ENCODE peak calls at places on chromosomes 2 and 18, in five cellular contexts. J is hepatocyte; X is kidney; N is naive thymus-derived CD4-positive, alpha-beta T cell; P is Peyer's patch. Z is an unnamed sample.

GRCh38 chr2:156399224-156399949 is 36.8 kb upstream of the GPD2 start:
- DNase-seq in J (peak; percentile 23), N (no peak), X (no peak), P (no peak), Z (no peak)

GRCh38 chr2:111111101-111111755 is 9.5 kb upstream of the BCL2L11 start:
- DNase-seq in P (no peak), X (no peak), J (no peak), N (no peak), Z (no peak)

GRCh38 chr2:118539290-118539689 is 308.2 kb downstream of the EN1 start:
- DNase-seq in J (peak; percentile 46), X (no peak), P (no peak), N (no peak), Z (no peak)

GRCh38 chr2:145273840-145274239 is 753.9 kb upstream of the ZEB2 start:
- DNase-seq in P (no peak), X (no peak), N (no peak), J (no peak), Z (no peak)

GRCh38 chr2:164735309-164735919 is 106.2 kb downstream of the COBLL1 start:
- DNase-seq in J (no peak), P (no peak), N (no peak), X (no peak), Z (no peak)

GRCh38 chr2:232228332-232228731 is 150.2 kb upstream of the ALPP start:
- DNase-seq in X (no peak), P (no peak), N (no peak), J (no peak), Z (no peak)

GRCh38 chr2:86464654-86465053 is 23.5 kb downstream of the KDM3A start:
- DNase-seq in P (no peak), J (no peak), N (no peak), X (no peak), Z (no peak)

GRCh38 chr18:26342646-26343045 is 116.4 kb downstream of the TAF4B start:
- DNase-seq in P (no peak), N (no peak), X (no peak), J (no peak), Z (no peak)

GRCh38 chr2:2528801-2529200 is 197.7 kb upstream of the MYT1L start:
- DNase-seq in X (no peak), J (no peak), N (no peak), P (no peak), Z (no peak)

GRCh38 chr18:76803814-76804213 is 18.5 kb upstream of the ZNF236 start:
- DNase-seq in J (peak; percentile 73), N (peak; percentile 66), P (peak; percentile 68), X (no peak), Z (peak; percentile 54)

GRCh38 chr2:184599875-184600227 is 1.5 kb downstream of the ZNF804A start:
- DNase-seq in J (no peak), N (no peak), P (no peak), X (no peak), Z (no peak)

GRCh38 chr2:160551259-160551658 is 57.7 kb upstream of the RBMS1 start:
- DNase-seq in N (no peak), J (no peak), X (no peak), P (no peak), Z (no peak)

GRCh38 chr2:10765461-10765860 is 44.0 kb downstream of the ATP6V1C2 start:
- DNase-seq in P (no peak), N (no peak), X (no peak), J (peak; percentile 64), Z (no peak)

GRCh38 chr2:139924070-139924469 is 1143.9 kb upstream of the NXPH2 start:
- DNase-seq in P (no peak), J (no peak), N (no peak), X (no peak), Z (no peak)

GRCh38 chr18:77131652-77132368 is 773 bp downstream of the MBP start:
- DNase-seq in J (peak; percentile 77), N (peak; percentile 65), X (peak; percentile 92), P (peak; percentile 60), Z (no peak)

GRCh38 chr18:72444756-72445155 is 99.4 kb downstream of the CBLN2 start:
- DNase-seq in P (no peak), J (no peak), X (no peak), N (no peak), Z (no peak)

GRCh38 chr2:95281071-95281470 is 6.8 kb downstream of the PROM2 start:
- DNase-seq in P (no peak), J (no peak), N (no peak), X (peak; percentile 45), Z (no peak)

GRCh38 chr2:227818569-227819397 is 5.1 kb downstream of the CCL20 start:
- DNase-seq in P (no peak), X (no peak), N (no peak), J (peak; percentile 40), Z (no peak)

GRCh38 chr2:122927710-122928249 is 1097.3 kb upstream of the CNTNAP5 start:
- DNase-seq in P (no peak), N (no peak), X (no peak), J (no peak), Z (no peak)

GRCh38 chr2:23385351-23385747 is 370 bp downstream of the KLHL29 start:
- DNase-seq in N (no peak), X (peak; percentile 86), P (peak; percentile 16), J (peak; percentile 54), Z (no peak)

GRCh38 chr2:128495996-128496547 is 177.4 kb upstream of the HS6ST1 start:
- DNase-seq in X (no peak), P (peak; percentile 1), N (no peak), J (no peak), Z (no peak)

GRCh38 chr2:138780451-138780880 is 276 bp upstream of the NXPH2 start:
- DNase-seq in J (peak; percentile 18), X (peak; percentile 63), N (no peak), P (no peak), Z (no peak)

GRCh38 chr2:98324181-98324580 is 22.1 kb upstream of the CNGA3 start:
- DNase-seq in J (no peak), N (no peak), P (no peak), X (no peak), Z (no peak)

GRCh38 chr2:79373359-79374115 is 139.3 kb upstream of the CTNNA2 start:
- DNase-seq in X (no peak), N (no peak), J (no peak), P (no peak), Z (no peak)

GRCh38 chr2:238280083-238280816 is 8.2 kb downstream of the PER2 start:
- DNase-seq in J (no peak), P (no peak), X (peak; percentile 26), N (no peak), Z (no peak)

GRCh38 chr2:238284802-238285515 is 3.5 kb downstream of the PER2 start:
- DNase-seq in P (no peak), X (peak; percentile 58), N (no peak), J (no peak), Z (no peak)

GRCh38 chr2:238285653-238286082 is 2.7 kb downstream of the PER2 start:
- DNase-seq in X (peak; percentile 88), J (peak; percentile 94), P (peak; percentile 31), N (no peak), Z (no peak)

GRCh38 chr2:238281826-238282480 is 6.5 kb downstream of the PER2 start:
- DNase-seq in J (no peak), P (no peak), X (peak; percentile 62), N (no peak), Z (no peak)

DNA sequence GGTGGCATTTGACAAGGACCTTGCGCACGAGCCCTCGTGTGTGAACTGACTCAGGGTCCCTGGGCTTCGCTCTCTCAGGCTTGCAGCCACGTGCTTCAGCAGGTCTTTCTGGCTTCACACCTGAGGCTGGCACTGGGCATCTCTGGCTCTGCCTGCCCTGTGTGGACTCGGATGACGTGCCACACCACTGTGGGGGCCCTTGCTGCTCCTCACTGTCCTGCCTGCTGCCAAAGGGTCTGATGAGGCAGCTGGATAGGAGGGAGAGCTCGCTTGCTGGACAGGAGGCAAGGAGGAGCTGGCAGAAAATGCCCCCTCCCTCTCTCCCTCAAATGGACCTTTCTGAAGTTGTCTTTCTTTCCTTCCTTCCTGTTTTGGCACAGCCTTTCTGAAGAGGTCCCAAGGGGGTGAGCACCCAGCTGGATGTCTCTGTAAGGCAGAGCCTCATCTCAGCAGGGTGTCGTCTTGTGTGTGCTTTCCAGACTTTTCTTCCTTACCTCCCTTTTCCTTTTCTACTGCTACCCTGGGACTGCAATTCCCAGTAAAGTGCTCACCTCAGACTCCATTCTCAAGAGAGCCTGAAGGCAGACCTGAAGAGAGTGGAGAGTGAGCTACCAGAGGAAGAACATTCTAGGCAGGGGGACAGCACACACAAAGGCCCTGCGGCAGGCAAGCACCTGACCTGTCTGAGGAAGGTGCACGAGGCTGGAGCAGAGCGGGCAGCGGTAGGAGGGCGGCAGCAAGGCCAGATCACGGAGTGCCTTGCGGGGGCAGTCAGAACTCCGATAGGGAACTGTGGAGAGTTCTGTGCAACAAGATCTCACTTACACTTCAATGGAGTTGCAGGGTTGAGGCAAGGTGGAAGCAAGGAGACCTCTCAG is 5.3 kb downstream of the PER2 start:
- DNase-seq in N (no peak), P (no peak), X (peak; percentile 56), J (no peak), Z (no peak)
- H3K4me1 ChIP-seq in N (peaks cover 9% of the 10 kb centered on the region), P (peaks cover 14% of the 10 kb centered on the region), X (peaks cover 31% of the 10 kb centered on the region), J (peaks cover 34% of the 10 kb centered on the region), Z (peaks cover 16% of the 10 kb centered on the region)

GRCh38 chr2:73069041-73069854 is 2.3 kb downstream of the SFXN5 start:
- DNase-seq in P (no peak), J (peak; percentile 9), N (no peak), X (no peak), Z (no peak)
- H3K27ac ChIP-seq in P (no peak overlapping the region), J (peak overlapping the region; percentile 89), N (no peak overlapping the region), X (no peak overlapping the region), Z (no peak overlapping the region)

GRCh38 chr2:218275368-218276072 is 5.2 kb downstream of the PNKD start:
- DNase-seq in J (no peak), N (no peak), X (no peak), P (no peak), Z (no peak)
- H3K4me1 ChIP-seq in J (peaks cover 21% of the 10 kb centered on the region), N (peaks cover 23% of the 10 kb centered on the region), X (peaks cover 8% of the 10 kb centered on the region), P (peaks cover 24% of the 10 kb centered on the region), Z (peaks cover 30% of the 10 kb centered on the region)

DNA sequence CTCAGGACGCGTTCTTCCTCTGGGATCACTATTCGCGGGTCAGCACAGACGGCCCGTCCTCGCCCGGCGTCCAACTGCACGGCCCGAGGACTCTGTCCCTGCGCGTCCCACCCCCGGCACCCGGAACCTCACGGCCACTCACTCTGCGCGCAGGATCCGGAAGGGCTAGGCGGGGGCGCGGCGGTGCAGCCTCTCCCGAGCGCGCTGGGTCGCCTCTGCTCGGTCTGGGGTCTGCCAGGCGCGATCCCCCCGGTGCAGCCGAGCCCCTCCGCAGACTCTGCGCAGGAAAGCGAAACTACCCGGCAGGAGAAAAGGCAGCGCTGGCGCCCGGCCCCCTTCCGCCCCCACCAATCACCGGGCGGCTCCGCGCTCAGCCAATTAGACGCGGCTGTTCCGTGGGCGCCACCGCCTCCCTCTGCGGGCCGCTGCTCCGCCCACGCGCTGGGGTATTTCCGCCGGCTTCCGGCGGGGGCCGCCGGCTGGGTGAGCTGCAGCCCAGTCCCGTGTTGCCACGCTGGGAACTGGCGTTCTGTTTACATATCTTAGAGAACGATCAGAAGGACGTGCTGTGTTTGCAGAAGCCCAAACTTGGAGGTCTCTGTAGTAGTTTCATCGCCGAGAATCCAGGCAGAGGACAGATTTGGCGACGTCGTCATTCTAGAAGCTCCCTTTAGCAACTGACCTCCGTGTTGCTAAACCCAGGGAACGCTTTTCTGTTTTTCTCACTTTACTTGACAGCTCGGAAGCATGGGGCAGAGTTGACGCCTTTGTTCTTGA is at the start of gene STAT1:
- DNase-seq in N (peak; percentile 99), X (peak; percentile 98), J (peak; percentile 98), P (peak; percentile 88), Z (peak; percentile 91)
- H3K27ac ChIP-seq in N (peak within 1 kb of the TSS; percentile 87), X (peak within 1 kb of the TSS; percentile 97), J (peak within 1 kb of the TSS; percentile 91), P (peak within 1 kb of the TSS; percentile 87), Z (peak within 1 kb of the TSS; percentile 95)